ENCODE peak calls at places on chromosomes 16 and 17, in eight cellular contexts. R is sigmoid colon; K is aorta; D is CD8-positive, alpha-beta memory T cell; N is CD8-positive, alpha-beta T cell; W is hepatocyte; S is heart left ventricle; J is iPS DF 6.9. T is an unnamed sample.

GRCh38 chr16:75116081-75116910 is at the start of gene LDHD:
- DNase-seq in R (peak; percentile 93), K (peak; percentile 94), D (no peak), N (no peak), W (peak; percentile 78), S (peak; percentile 93), J (no peak), T (no peak)

GRCh38 chr16:79469999-79470398 is 130.5 kb downstream of the MAF start:
- DNase-seq in R (peak; percentile 67), K (no peak), D (no peak), N (no peak), W (peak; percentile 24), S (peak; percentile 54), J (no peak), T (no peak)

GRCh38 chr17:76690596-76691280 is 20.0 kb downstream of the MXRA7 start:
- DNase-seq in R (no peak), K (peak; percentile 25), D (no peak), N (no peak), W (no peak), S (peak; percentile 22), J (no peak), T (no peak)

GRCh38 chr17:38336838-38337237 is 6.9 kb downstream of the GPR179 start:
- DNase-seq in R (no peak), K (peak; percentile 47), D (no peak), N (no peak), W (no peak), S (no peak), J (no peak), T (no peak)

GRCh38 chr17:78659546-78659945 is 82.3 kb upstream of the DNAH17 start:
- DNase-seq in R (peak; percentile 26), K (peak; percentile 66), D (no peak), N (no peak), W (no peak), S (no peak), J (no peak), T (no peak)

GRCh38 chr17:19363460-19364035 is 1.0 kb upstream of the B9D1 start:
- DNase-seq in R (peak; percentile 56), K (peak; percentile 57), D (no peak), N (no peak), W (no peak), S (no peak), J (no peak), T (no peak)

GRCh38 chr17:71232801-71233559 is 887.8 kb upstream of the SOX9 start:
- DNase-seq in R (no peak), K (no peak), D (no peak), N (no peak), W (no peak), S (no peak), J (no peak), T (no peak)

GRCh38 chr16:6682142-6682811 is 650.4 kb upstream of the RBFOX1 start:
- DNase-seq in R (no peak), K (no peak), D (no peak), N (no peak), W (peak; percentile 65), S (no peak), J (peak; percentile 39), T (no peak)

GRCh38 chr17:28008526-28008925 is 34.0 kb upstream of the NLK start:
- DNase-seq in R (no peak), K (no peak), D (no peak), N (no peak), W (peak; percentile 77), S (peak; percentile 40), J (peak; percentile 54), T (peak; percentile 27)

GRCh38 chr16:50311891-50312501 is 45.6 kb downstream of the ADCY7 start:
- DNase-seq in R (peak; percentile 58), K (peak; percentile 71), D (no peak), N (peak; percentile 8), W (no peak), S (no peak), J (no peak), T (no peak)

GRCh38 chr17:47906443-47906842 is 10.4 kb downstream of the SP2 start:
- DNase-seq in R (no peak), K (no peak), D (no peak), N (no peak), W (no peak), S (no peak), J (no peak), T (no peak)
- H3K4me1 ChIP-seq in R (peaks cover 58% of the 10 kb centered on the region), K (no peaks in the 10 kb centered on the region), D (no peaks in the 10 kb centered on the region), N (peaks cover 6% of the 10 kb centered on the region), W (no peaks in the 10 kb centered on the region), S (peaks cover 86% of the 10 kb centered on the region), J (peaks cover 5% of the 10 kb centered on the region), T (peaks cover 48% of the 10 kb centered on the region)

DNA sequence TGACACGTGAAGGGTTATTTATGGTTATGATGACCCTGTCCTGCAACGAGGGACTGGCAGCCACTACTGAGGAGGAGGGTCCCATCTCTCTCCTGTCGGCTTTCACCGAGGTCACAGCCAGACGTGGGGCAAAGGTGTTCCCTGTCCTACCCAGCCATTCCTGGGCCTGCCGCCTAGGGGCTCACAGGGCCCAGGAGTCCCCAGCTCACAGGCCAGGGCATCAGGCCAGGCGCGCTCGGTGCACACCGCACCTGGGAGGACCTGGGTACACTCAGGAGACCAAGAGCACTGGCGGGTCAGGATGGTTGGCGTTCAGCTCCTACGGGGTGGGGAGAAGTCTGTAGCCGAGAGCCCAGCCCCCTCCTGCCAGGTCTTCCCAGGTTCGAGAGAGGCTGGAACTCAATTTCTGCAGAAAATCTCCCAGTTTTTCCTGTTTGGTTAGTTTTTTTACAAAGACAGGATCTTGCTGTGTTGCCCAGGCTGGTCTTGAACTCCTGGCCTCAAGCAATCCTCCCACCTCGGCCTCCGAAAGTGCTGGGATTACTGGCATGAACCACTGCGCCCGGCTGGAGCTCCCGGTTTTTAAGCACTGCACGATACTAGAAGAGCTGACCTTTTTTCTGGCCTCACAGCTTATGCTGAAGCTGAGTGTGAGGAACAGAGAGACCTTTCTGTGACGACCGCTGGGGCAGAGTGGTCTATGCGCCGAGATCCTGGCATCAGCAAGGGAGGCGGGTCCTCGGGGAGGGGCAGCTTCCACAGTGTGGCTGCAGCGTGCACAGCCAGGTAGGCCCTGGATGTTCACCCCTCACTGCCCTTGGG is 7.7 kb downstream of the CYBC1 start:
- DNase-seq in R (no peak), K (no peak), D (no peak), N (no peak), W (no peak), S (no peak), J (no peak), T (no peak)
- H3K4me1 ChIP-seq in R (no peaks in the 10 kb centered on the region), K (no peaks in the 10 kb centered on the region), D (peaks cover 3% of the 10 kb centered on the region), N (peaks cover 9% of the 10 kb centered on the region), W (no peaks in the 10 kb centered on the region), S (peaks cover 9% of the 10 kb centered on the region), J (peaks cover 2% of the 10 kb centered on the region), T (no peaks in the 10 kb centered on the region)

DNA sequence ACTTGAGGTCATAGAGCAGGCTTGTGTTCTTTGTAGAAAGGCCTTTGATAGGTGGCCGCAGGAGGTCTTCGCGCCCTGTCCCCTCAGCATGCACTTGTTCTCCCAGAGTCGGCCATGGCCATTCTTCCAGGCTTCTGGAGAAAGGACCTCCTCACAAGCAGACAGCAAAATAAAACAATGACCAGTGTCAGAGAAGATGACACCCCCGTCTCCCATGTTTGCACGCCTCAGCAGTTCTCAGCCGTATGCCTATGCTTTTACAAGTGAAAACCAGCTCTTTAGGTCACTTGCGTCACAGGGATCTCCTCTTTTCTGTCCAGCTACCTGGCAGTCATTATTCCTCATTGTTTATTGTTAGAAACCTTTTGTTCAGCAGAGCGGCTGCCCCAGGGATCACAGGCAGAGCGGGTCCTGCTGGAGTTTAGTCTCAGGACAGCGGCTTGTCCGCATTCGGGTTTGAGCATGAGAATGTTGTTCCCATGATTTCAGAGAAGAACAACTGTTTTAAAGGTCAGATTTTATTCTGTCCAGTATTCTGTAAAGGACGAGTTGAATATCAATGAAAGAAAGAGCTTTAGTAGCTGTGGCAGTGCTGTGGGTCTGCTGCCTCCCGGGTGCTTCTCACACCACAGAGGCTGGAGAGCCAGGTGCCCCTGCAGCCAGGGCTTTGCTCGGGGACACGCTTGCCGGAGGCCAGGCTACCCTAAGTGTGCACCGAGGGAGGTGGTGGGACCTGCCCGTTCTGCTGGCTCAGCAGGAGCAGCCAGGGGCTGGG is 123.9 kb downstream of the RPTOR start:
- DNase-seq in R (no peak), K (peak; percentile 41), D (no peak), N (no peak), W (no peak), S (no peak), J (no peak), T (no peak)
- H3K4me1 ChIP-seq in R (peaks cover 15% of the 10 kb centered on the region), K (no peaks in the 10 kb centered on the region), D (peaks cover 66% of the 10 kb centered on the region), N (peaks cover 58% of the 10 kb centered on the region), W (peaks cover 10% of the 10 kb centered on the region), S (peaks cover 6% of the 10 kb centered on the region), J (peaks cover 4% of the 10 kb centered on the region), T (peaks cover 18% of the 10 kb centered on the region)

GRCh38 chr16:3073448-3073847 is 8.0 kb downstream of the IL32 start:
- DNase-seq in R (no peak), K (no peak), D (no peak), N (no peak), W (no peak), S (peak; percentile 3), J (no peak), T (no peak)
- H3K4me1 ChIP-seq in R (no peaks in the 10 kb centered on the region), K (no peaks in the 10 kb centered on the region), D (peaks cover 93% of the 10 kb centered on the region), N (peaks cover 87% of the 10 kb centered on the region), W (no peaks in the 10 kb centered on the region), S (no peaks in the 10 kb centered on the region), J (peaks cover 5% of the 10 kb centered on the region), T (no peaks in the 10 kb centered on the region)

GRCh38 chr17:35372846-35373531 is 432 bp downstream of the SLFN11 start:
- DNase-seq in R (no peak), K (peak; percentile 76), D (peak; percentile 31), N (peak; percentile 30), W (peak; percentile 7), S (no peak), J (no peak), T (peak; percentile 30)

GRCh38 chr17:35374766-35375344 is 1.4 kb upstream of the SLFN11 start:
- DNase-seq in R (no peak), K (no peak), D (no peak), N (no peak), W (no peak), S (no peak), J (no peak), T (no peak)

GRCh38 chr17:35373984-35374765 is 754 bp upstream of the SLFN11 start:
- DNase-seq in R (peak; percentile 88), K (peak; percentile 85), D (peak; percentile 57), N (peak; percentile 39), W (peak; percentile 23), S (peak; percentile 49), J (no peak), T (peak; percentile 83)

GRCh38 chr17:35371934-35372333 is 1.5 kb downstream of the SLFN11 start:
- DNase-seq in R (no peak), K (no peak), D (no peak), N (no peak), W (no peak), S (no peak), J (no peak), T (no peak)

DNA sequence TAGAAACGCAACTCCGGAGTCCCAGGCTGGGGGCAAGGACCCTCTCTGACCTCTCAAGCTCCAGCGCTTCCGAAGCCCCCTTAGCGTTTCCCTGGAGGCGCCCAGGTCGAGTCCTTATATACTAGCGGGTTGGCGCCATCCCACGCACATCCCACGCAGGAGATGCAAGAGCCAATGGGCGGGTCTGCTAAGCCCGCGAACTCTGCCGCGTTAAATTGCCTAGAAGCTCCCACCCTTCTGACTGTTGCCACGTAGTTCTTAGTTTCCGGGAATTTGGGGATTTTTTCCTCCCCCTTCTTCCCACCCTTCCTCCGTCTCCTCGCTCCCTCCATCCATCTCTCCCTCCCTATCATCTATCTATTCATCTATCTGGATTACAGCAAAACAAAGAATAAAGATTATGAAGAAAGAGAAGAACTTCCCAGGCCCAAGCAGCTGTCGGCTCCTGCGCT is at the start of gene SLFN11:
- DNase-seq in R (peak; percentile 97), K (peak; percentile 94), D (peak; percentile 85), N (peak; percentile 77), W (peak; percentile 59), S (peak; percentile 91), J (no peak), T (peak; percentile 93)
- H3K4me1 ChIP-seq in R (no peaks in the 10 kb centered on the region), K (no peaks in the 10 kb centered on the region), D (peaks cover 8% of the 10 kb centered on the region), N (peaks cover 19% of the 10 kb centered on the region), W (peaks cover 3% of the 10 kb centered on the region), S (peaks cover 36% of the 10 kb centered on the region), J (no peaks in the 10 kb centered on the region), T (peaks cover 31% of the 10 kb centered on the region)